ENCODE peak calls at places on chromosome 3, in four cellular contexts. L is HepG2, S is HEK293T, R is GM12878. O is an unnamed sample.

GRCh38 chr3:149367021-149367840 is 10.2 kb downstream of the TM4SF1 start:
- DNase-seq in S (no peak), L (peak; percentile 88), R (no peak), O (no peak)

GRCh38 chr3:129126726-129127280 is 5.2 kb upstream of the RAB43 start:
- DNase-seq in R (no peak), L (no peak), S (no peak), O (no peak)

GRCh38 chr3:157618075-157618760 is 115.0 kb upstream of the VEPH1 start:
- DNase-seq in R (peak; percentile 12), L (peak; percentile 41), S (peak; percentile 47), O (peak; percentile 65)

GRCh38 chr3:31550452-31551251 is 17.9 kb downstream of the STT3B start:
- DNase-seq in L (peak; percentile 20), S (no peak), R (no peak), O (no peak)

GRCh38 chr3:139928708-139929505 is 6.1 kb upstream of the CLSTN2 start:
- DNase-seq in S (no peak), L (no peak), R (no peak), O (no peak)

GRCh38 chr3:139202226-139202958 is 141.4 kb upstream of the MRPS22 start:
- DNase-seq in L (peak; percentile 46), R (no peak), S (no peak), O (peak; percentile 75)

GRCh38 chr3:188635258-188636038 is 481.5 kb downstream of the LPP start:
- DNase-seq in R (no peak), S (no peak), L (no peak), O (no peak)

GRCh38 chr3:157182879-157183278 is 22.9 kb upstream of the CCNL1 start:
- DNase-seq in L (no peak), R (no peak), S (no peak), O (no peak)

GRCh38 chr3:37458162-37458895 is 283.9 kb upstream of the LRRFIP2 start:
- DNase-seq in L (no peak), S (no peak), R (no peak), O (no peak)

GRCh38 chr3:127560051-127560787 is 30.3 kb downstream of the TPRA1 start:
- DNase-seq in S (no peak), R (no peak), L (no peak), O (peak; percentile 21)

GRCh38 chr3:123084738-123085237 is 18.0 kb downstream of the PDIA5 start:
- DNase-seq in L (peak; percentile 60), R (no peak), S (no peak), O (no peak)

GRCh38 chr3:66416556-66417304 is 84.1 kb downstream of the LRIG1 start:
- DNase-seq in R (no peak), L (no peak), S (no peak), O (no peak)

GRCh38 chr3:99515-99914 is 97.0 kb upstream of the CHL1 start:
- DNase-seq in S (no peak), R (no peak), L (no peak), O (no peak)

GRCh38 chr3:66989860-66990696 is 8.0 kb upstream of the KBTBD8 start:
- DNase-seq in R (peak; percentile 40), L (peak; percentile 36), S (no peak), O (peak; percentile 20)

GRCh38 chr3:12967751-12968209 is 105.4 kb downstream of the IQSEC1 start:
- DNase-seq in R (no peak), L (peak; percentile 88), S (peak; percentile 100), O (peak; percentile 100)

GRCh38 chr3:8357859-8358258 is 143.8 kb upstream of the LMCD1 start:
- DNase-seq in R (no peak), L (no peak), S (no peak), O (no peak)

GRCh38 chr3:179608931-179609720 is 4.5 kb downstream of the NDUFB5 start:
- DNase-seq in L (no peak), S (no peak), R (peak; percentile 52), O (peak; percentile 38)

GRCh38 chr3:192715126-192715525 is 12.2 kb downstream of the FGF12 start:
- DNase-seq in L (no peak), S (no peak), R (no peak), O (no peak)

GRCh38 chr3:64561503-64561810 is 126.3 kb downstream of the ADAMTS9 start:
- DNase-seq in R (no peak), S (no peak), L (no peak), O (no peak)

GRCh38 chr3:195540526-195540925 is 2.6 kb downstream of the PPP1R2 start:
- DNase-seq in L (no peak), S (no peak), R (no peak), O (no peak)

GRCh38 chr3:186053954-186054353 is 54.9 kb downstream of the ETV5 start:
- DNase-seq in L (no peak), S (no peak), R (no peak), O (no peak)

GRCh38 chr3:183213941-183214612 is 39.0 kb upstream of the B3GNT5 start:
- DNase-seq in R (peak; percentile 11), L (no peak), S (no peak), O (no peak)

GRCh38 chr3:32106929-32107362 is 526 bp downstream of the GPD1L start:
- DNase-seq in L (no peak), R (no peak), S (no peak), O (peak; percentile 27)

GRCh38 chr3:72548992-72549391 is 299.3 kb downstream of the SHQ1 start:
- DNase-seq in R (no peak), L (no peak), S (no peak), O (no peak)

GRCh38 chr3:14363976-14364375 is 38.4 kb upstream of the SLC6A6 start:
- DNase-seq in L (no peak), R (no peak), S (no peak), O (no peak)

GRCh38 chr3:30356901-30357753 is 249.3 kb upstream of the TGFBR2 start:
- DNase-seq in S (no peak), R (no peak), L (no peak), O (no peak)

GRCh38 chr3:149299938-149300791 is 33.3 kb downstream of the TM4SF18 start:
- DNase-seq in L (peak; percentile 94), R (peak; percentile 16), S (peak; percentile 55), O (no peak)

GRCh38 chr3:55191911-55192787 is 264.3 kb upstream of the LRTM1 start:
- DNase-seq in L (no peak), R (no peak), S (no peak), O (no peak)

GRCh38 chr3:102593754-102594602 is 159.2 kb downstream of the ZPLD1 start:
- DNase-seq in R (no peak), S (no peak), L (no peak), O (no peak)

GRCh38 chr3:52086939-52087675 is 30.7 kb upstream of the DUSP7 start:
- DNase-seq in L (no peak), R (no peak), S (no peak), O (no peak)

GRCh38 chr3:174614046-174614445 is 245.1 kb upstream of the NAALADL2 start:
- DNase-seq in L (no peak), S (no peak), R (no peak), O (no peak)

GRCh38 chr3:150739877-150740645 is 22.9 kb downstream of the SIAH2 start:
- DNase-seq in S (no peak), L (no peak), R (no peak), O (no peak)

GRCh38 chr3:10437272-10437994 is 68.0 kb downstream of the ATP2B2 start:
- DNase-seq in L (no peak), R (peak; percentile 48), S (no peak), O (no peak)

GRCh38 chr3:127970966-127971592 is 56.0 kb downstream of the KBTBD12 start:
- DNase-seq in S (peak; percentile 52), L (peak; percentile 34), R (peak; percentile 26), O (peak; percentile 37)

GRCh38 chr3:106281231-106281630 is 412.4 kb upstream of the CBLB start:
- DNase-seq in S (no peak), L (no peak), R (no peak), O (no peak)

GRCh38 chr3:59818033-59818936 is 768.5 kb upstream of the CFAP20DC start:
- DNase-seq in S (no peak), R (no peak), L (no peak), O (peak; percentile 42)

GRCh38 chr3:106811376-106811775 is 565.9 kb upstream of the CCDC54 start:
- DNase-seq in S (no peak), R (no peak), L (no peak), O (no peak)

GRCh38 chr3:145857956-145858355 is 303.0 kb downstream of the PLOD2 start:
- DNase-seq in L (peak; percentile 24), S (no peak), R (peak; percentile 4), O (no peak)

DNA sequence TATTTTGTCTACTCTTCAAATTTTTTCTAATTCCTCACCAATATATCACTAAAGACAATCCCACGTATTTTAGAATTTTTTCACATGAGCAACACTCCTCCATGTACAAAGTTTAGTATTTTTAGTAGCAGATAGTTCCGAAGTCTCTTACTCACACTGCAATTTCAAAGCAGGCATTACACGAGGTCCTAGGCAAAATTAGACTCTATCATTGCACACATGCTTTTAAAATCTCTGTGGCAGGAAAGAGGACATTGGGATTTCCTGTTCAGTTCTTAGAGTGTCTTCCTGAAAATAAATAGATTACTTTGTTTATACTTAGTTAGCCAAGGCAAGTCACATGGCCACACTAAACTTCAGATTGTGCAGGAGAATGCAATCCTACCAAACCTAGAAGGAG is 847.7 kb downstream of the ROBO2 start:
- DNase-seq in L (no peak), S (no peak), R (no peak), O (no peak)
- TF ChIP-seq FOXK2 in L (no peak), S (no peak), R (no peak), O (no peak)

GRCh38 chr3:169980055-169980454 is 13.4 kb downstream of the SEC62 start:
- DNase-seq in R (no peak), L (peak; percentile 47), S (no peak), O (no peak)
- TF ChIP-seq FOXK2 in R (no peak), L (no peak), S (no peak), O (no peak)

GRCh38 chr3:81645248-81645647 is 116.2 kb downstream of the GBE1 start:
- DNase-seq in S (no peak), L (no peak), R (no peak), O (no peak)

GRCh38 chr3:81638480-81638879 is 123.0 kb downstream of the GBE1 start:
- DNase-seq in S (no peak), L (no peak), R (no peak), O (no peak)

DNA sequence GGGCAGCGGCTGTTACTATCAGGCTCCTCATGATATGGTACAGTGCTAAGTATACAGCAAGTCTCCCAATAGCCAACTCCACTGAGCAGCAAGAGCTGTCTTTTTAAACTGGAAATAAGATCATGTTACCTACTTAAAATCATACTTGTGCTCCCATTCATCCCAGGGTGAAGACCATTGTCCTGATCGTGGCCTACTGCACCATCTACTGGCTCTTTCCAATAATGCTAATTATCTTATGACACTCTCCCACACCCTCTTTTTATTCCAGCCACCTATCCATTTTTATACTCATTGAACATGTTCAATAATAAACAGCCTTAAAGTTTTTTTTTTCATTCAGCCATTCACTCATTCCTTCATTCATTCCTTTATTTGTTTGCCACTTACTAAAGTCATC is 117.7 kb downstream of the GBE1 start:
- DNase-seq in L (peak; percentile 9), S (peak; percentile 49), R (no peak), O (peak; percentile 9)
- TF ChIP-seq FOXK2 in L (no peak), S (no peak), R (no peak), O (no peak)

GRCh38 chr3:136751259-136752045 is 726 bp downstream of the STAG1 start:
- DNase-seq in R (no peak), L (peak; percentile 82), S (peak; percentile 73), O (peak; percentile 84)
- TF ChIP-seq FOXK2 in R (no peak), L (no peak), S (no peak), O (no peak)

DNA sequence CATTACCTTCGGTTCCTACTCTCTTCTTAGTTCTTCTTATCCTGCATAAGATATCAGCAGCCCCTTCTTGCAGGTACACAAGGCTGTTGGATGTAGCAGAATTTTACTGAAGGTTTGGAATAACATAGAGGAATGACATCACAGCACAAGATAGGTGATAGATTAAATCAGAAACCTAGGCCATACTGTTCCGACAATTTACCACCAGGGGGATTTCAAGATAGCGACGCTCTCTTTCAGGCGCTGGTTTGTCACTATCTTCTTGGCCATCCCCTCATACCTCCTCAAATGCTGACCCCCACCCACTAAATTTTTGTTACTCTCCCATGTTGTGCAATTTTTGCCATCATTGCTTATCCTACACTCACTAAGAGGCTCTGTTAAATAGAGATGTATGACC is 3.5 kb downstream of the SIDT1 start:
- DNase-seq in S (peak; percentile 26), R (no peak), L (no peak), O (peak; percentile 16)
- TF ChIP-seq FOXK2 in S (no peak), R (no peak), L (no peak), O (no peak)